ENCODE peak calls at places on chromosomes 5 and 9, in six cellular contexts. S is CD8-positive, alpha-beta T cell; W is transverse colon; K is frontal cortex; J is iPS-NIHi11; M is KBM-7. D is an unnamed sample.

GRCh38 chr9:126599047-126599650 is 14.6 kb upstream of the LMX1B start:
- DNase-seq in W (no peak), M (no peak), S (no peak), K (no peak), J (no peak), D (no peak)

GRCh38 chr9:127133739-127134167 is 11.3 kb upstream of the ANGPTL2 start:
- DNase-seq in J (peak; percentile 47), S (peak; percentile 19), K (no peak), W (peak; percentile 48), M (no peak), D (no peak)

GRCh38 chr5:135264451-135265445 is 134.3 kb downstream of the MACROH2A1 start:
- DNase-seq in J (no peak), M (no peak), W (no peak), S (no peak), K (no peak), D (no peak)

GRCh38 chr5:148179234-148179824 is 11.0 kb downstream of the SPINK14 start:
- DNase-seq in W (no peak), S (no peak), J (peak; percentile 20), M (peak; percentile 38), K (no peak), D (peak; percentile 84)

GRCh38 chr9:110538169-110538568 is 41.4 kb downstream of the SVEP1 start:
- DNase-seq in S (no peak), M (no peak), J (no peak), W (no peak), K (no peak), D (no peak)

GRCh38 chr5:40405985-40406384 is 273.7 kb upstream of the PTGER4 start:
- DNase-seq in J (no peak), S (no peak), K (no peak), M (no peak), W (no peak), D (no peak)

GRCh38 chr5:92527311-92528078 is 1053.5 kb downstream of the NR2F1-AS1 start:
- DNase-seq in J (no peak), S (no peak), M (no peak), W (no peak), K (no peak), D (peak; percentile 26)

GRCh38 chr5:35246411-35246810 is 16.1 kb upstream of the PRLR start:
- DNase-seq in K (no peak), S (no peak), J (peak; percentile 23), M (no peak), W (peak; percentile 25), D (peak; percentile 12)

GRCh38 chr5:42490836-42491235 is 67.6 kb downstream of the GHR start:
- DNase-seq in J (no peak), K (no peak), W (no peak), S (no peak), M (no peak), D (no peak)

GRCh38 chr5:125349432-125349831 is 603.0 kb upstream of the ZNF608 start:
- DNase-seq in W (no peak), S (no peak), J (peak; percentile 22), K (no peak), M (no peak), D (no peak)

GRCh38 chr9:113350937-113351336 is 1.6 kb downstream of the BSPRY start:
- DNase-seq in K (no peak), M (peak; percentile 87), W (no peak), J (no peak), S (no peak), D (no peak)

GRCh38 chr9:21350787-21351186 is at the start of gene IFNA6:
- DNase-seq in M (no peak), W (no peak), K (no peak), S (no peak), J (no peak), D (no peak)

GRCh38 chr5:109105631-109106267 is 304.0 kb downstream of the PJA2 start:
- DNase-seq in M (no peak), K (no peak), J (peak; percentile 7), S (no peak), W (no peak), D (no peak)

GRCh38 chr5:123844873-123845272 is 332.9 kb downstream of the CSNK1G3 start:
- DNase-seq in M (no peak), S (no peak), W (no peak), J (no peak), K (no peak), D (no peak)

GRCh38 chr5:18264126-18264882 is 630.0 kb downstream of the TAF11L14 start:
- DNase-seq in S (no peak), W (no peak), M (no peak), K (no peak), J (no peak), D (no peak)

GRCh38 chr9:117412006-117412715 is 2.7 kb downstream of the ASTN2 start:
- DNase-seq in W (no peak), M (no peak), K (no peak), S (no peak), J (no peak), D (no peak)

GRCh38 chr5:113311301-113311700 is 123.5 kb downstream of the TSSK1B start:
- DNase-seq in K (no peak), J (no peak), S (no peak), W (no peak), M (no peak), D (no peak)

GRCh38 chr5:179150011-179150410 is 89.8 kb downstream of the ZNF354C start:
- DNase-seq in S (no peak), K (no peak), J (no peak), W (no peak), M (no peak), D (no peak)

GRCh38 chr9:6771722-6772121 is 13.9 kb downstream of the KDM4C start:
- DNase-seq in W (no peak), K (no peak), S (no peak), M (no peak), J (peak; percentile 38), D (no peak)

GRCh38 chr9:2859776-2860379 is 16.0 kb upstream of the PUM3 start:
- DNase-seq in M (peak; percentile 63), J (peak; percentile 70), W (peak; percentile 63), K (no peak), S (no peak), D (peak; percentile 64)

GRCh38 chr9:114448706-114449105 is 56.6 kb downstream of the WHRN start:
- DNase-seq in K (no peak), J (no peak), M (peak; percentile 18), W (no peak), S (no peak), D (no peak)

GRCh38 chr9:134323741-134324358 is 2.4 kb upstream of the RXRA start:
- DNase-seq in S (no peak), M (no peak), K (peak; percentile 60), W (peak; percentile 83), J (no peak), D (no peak)

GRCh38 chr5:108818613-108819272 is 71.0 kb downstream of the FER start:
- DNase-seq in J (no peak), S (no peak), M (no peak), W (no peak), K (no peak), D (peak; percentile 67)

D was measured in OCI-M1.